ENCODE peak calls at places on chromosomes 4 and X, in four cellular contexts. V, W, N and U are unnamed samples.
A peak's percentile ranks its signal among the peaks of the same experiment; 100 is the strongest.

GRCh38 chr4:85787133-85787532 is 312.2 kb downstream of the ARHGAP24 start:
- DNase-seq in V (no peak), W (no peak), N (no peak), U (peak; percentile 59)

GRCh38 chr4:40626183-40626990 is 3.3 kb downstream of the RBM47 start:
- DNase-seq in V (no peak), W (no peak), N (no peak), U (no peak)

GRCh38 chrX:10828640-10829039 is 208.3 kb upstream of the MID1 start:
- DNase-seq in V (no peak), W (no peak), N (no peak), U (no peak)

GRCh38 chrX:110741213-110741796 is 54.3 kb downstream of the CHRDL1 start:
- DNase-seq in V (no peak), W (no peak), N (no peak), U (no peak)

GRCh38 chr4:82519072-82519471 is 42.7 kb downstream of the TMEM150C start:
- DNase-seq in V (no peak), W (no peak), N (no peak), U (no peak)

GRCh38 chrX:150581093-150581775 is 12.8 kb downstream of the MTM1 start:
- DNase-seq in V (no peak), W (no peak), N (no peak), U (peak; percentile 49)

GRCh38 chr4:113682730-113683129 is 78.8 kb downstream of the CAMK2D start:
- DNase-seq in V (no peak), W (no peak), N (no peak), U (peak; percentile 21)

GRCh38 chr4:180960758-180961401 is 1282.3 kb upstream of the TENM3 start:
- DNase-seq in V (no peak), W (no peak), N (no peak), U (no peak)

GRCh38 chr4:140019619-140020367 is 134.2 kb downstream of the MAML3 start:
- DNase-seq in V (no peak), W (no peak), N (no peak), U (no peak)

GRCh38 chrX:31931225-31931624 is 859.4 kb upstream of the FTHL17 start:
- DNase-seq in V (no peak), W (no peak), N (no peak), U (no peak)

GRCh38 chr4:10158355-10158942 is 41.9 kb upstream of the WDR1 start:
- DNase-seq in V (no peak), W (no peak), N (peak; percentile 35), U (no peak)

GRCh38 chrX:141760761-141761160 is 62.2 kb upstream of the SPANXD start:
- DNase-seq in V (no peak), W (no peak), N (no peak), U (no peak)

GRCh38 chr4:151012836-151013235 is 2.2 kb downstream of the LRBA start:
- DNase-seq in V (no peak), W (no peak), N (no peak), U (no peak)

GRCh38 chr4:14695411-14695810 is 306.9 kb upstream of the CPEB2 start:
- DNase-seq in V (no peak), W (no peak), N (no peak), U (no peak)

GRCh38 chr4:16123356-16124084 is 39.7 kb upstream of the PROM1 start:
- DNase-seq in V (no peak), W (no peak), N (peak; percentile 80), U (no peak)

GRCh38 chrX:151871244-151871643 is 41.4 kb upstream of the MAGEA4 start:
- DNase-seq in V (no peak), W (no peak), N (no peak), U (peak; percentile 81)

GRCh38 chrX:66635360-66635759 is 3.5 kb downstream of the EDA2R start:
- DNase-seq in V (no peak), W (no peak), N (no peak), U (peak; percentile 68)

GRCh38 chr4:118762753-118763477 is 73.0 kb downstream of the SEC24D start:
- DNase-seq in V (no peak), W (no peak), N (no peak), U (peak; percentile 59)

GRCh38 chrX:28719620-28720019 is 132.4 kb downstream of the IL1RAPL1 start:
- DNase-seq in V (no peak), W (no peak), N (no peak), U (no peak)

GRCh38 chr4:71133491-71133890 is 140.0 kb downstream of the DCK start:
- DNase-seq in V (no peak), W (no peak), N (no peak), U (no peak)

GRCh38 chrX:43003204-43003565 is 225.2 kb upstream of the PPP1R2C start:
- DNase-seq in V (no peak), W (no peak), N (no peak), U (no peak)

GRCh38 chr4:106347167-106347566 is 21.4 kb downstream of the GIMD1 start:
- DNase-seq in V (no peak), W (no peak), N (no peak), U (no peak)

GRCh38 chr4:145694929-145695328 is 15.0 kb downstream of the C4orf51 start:
- DNase-seq in V (no peak), W (no peak), N (no peak), U (no peak)

GRCh38 chr4:110164251-110164650 is 34.2 kb downstream of the ELOVL6 start:
- DNase-seq in V (no peak), W (no peak), N (no peak), U (no peak)

GRCh38 chr4:21304061-21304541 is 603.8 kb downstream of the PACRGL start:
- DNase-seq in V (no peak), W (no peak), N (no peak), U (no peak)

GRCh38 chr4:169810325-169811323 is 52.9 kb upstream of the HPF1 start:
- DNase-seq in V (no peak), W (no peak), N (no peak), U (no peak)

GRCh38 chr4:3533421-3533820 is 1.2 kb upstream of the LRPAP1 start:
- DNase-seq in V (no peak), W (no peak), N (no peak), U (no peak)

GRCh38 chrX:140141444-140142029 is 176.2 kb upstream of the CXorf66 start:
- DNase-seq in V (no peak), W (no peak), N (no peak), U (no peak)

GRCh38 chrX:68843992-68844391 is 15.2 kb downstream of the EFNB1 start:
- DNase-seq in V (no peak), W (no peak), N (no peak), U (no peak)

GRCh38 chr4:79331126-79331876 is 5.4 kb upstream of the NAA11 start:
- DNase-seq in V (no peak), W (no peak), N (no peak), U (no peak)

GRCh38 chr4:1194028-1194900 is 21.9 kb upstream of the SPON2 start:
- DNase-seq in V (peak; percentile 87), W (peak; percentile 82), N (peak; percentile 20), U (no peak)

GRCh38 chrX:139930923-139931645 is 1.8 kb downstream of the ATP11C start:
- DNase-seq in V (no peak), W (peak; percentile 8), N (no peak), U (no peak)

DNA sequence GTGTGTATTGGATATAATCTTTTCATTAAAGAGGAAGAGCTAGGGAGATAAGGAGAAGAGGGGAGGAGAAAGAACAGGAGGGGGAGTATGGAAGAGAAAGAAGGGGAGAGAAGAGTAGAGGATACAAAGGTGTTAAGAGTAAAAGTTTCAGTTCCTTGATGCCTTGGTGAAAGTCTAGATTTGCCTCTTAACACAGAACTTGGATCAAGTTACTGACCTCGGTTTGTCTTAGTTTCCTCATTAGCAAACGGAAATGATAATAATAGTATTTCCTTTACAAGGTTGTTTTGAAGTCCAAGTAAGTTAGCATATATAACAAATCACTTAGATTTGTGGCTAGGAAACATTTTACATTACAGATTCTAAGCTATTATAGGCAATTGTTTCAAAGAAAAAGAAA is 287.1 kb downstream of the PPARGC1A start:
- DNase-seq in V (no peak), W (no peak), N (no peak), U (no peak)
- H3K4me3 ChIP-seq in V (no peak overlapping the region), W (no peak overlapping the region), N (no peak overlapping the region), U (no peak overlapping the region)

GRCh38 chr4:157204634-157205244 is 15.8 kb upstream of the GRIA2 start:
- DNase-seq in V (no peak), W (peak; percentile 24), N (no peak), U (no peak)
- TF ChIP-seq CTCF in V (no peak), W (peak; percentile 53), N (no peak), U (peak; percentile 58)

DNA sequence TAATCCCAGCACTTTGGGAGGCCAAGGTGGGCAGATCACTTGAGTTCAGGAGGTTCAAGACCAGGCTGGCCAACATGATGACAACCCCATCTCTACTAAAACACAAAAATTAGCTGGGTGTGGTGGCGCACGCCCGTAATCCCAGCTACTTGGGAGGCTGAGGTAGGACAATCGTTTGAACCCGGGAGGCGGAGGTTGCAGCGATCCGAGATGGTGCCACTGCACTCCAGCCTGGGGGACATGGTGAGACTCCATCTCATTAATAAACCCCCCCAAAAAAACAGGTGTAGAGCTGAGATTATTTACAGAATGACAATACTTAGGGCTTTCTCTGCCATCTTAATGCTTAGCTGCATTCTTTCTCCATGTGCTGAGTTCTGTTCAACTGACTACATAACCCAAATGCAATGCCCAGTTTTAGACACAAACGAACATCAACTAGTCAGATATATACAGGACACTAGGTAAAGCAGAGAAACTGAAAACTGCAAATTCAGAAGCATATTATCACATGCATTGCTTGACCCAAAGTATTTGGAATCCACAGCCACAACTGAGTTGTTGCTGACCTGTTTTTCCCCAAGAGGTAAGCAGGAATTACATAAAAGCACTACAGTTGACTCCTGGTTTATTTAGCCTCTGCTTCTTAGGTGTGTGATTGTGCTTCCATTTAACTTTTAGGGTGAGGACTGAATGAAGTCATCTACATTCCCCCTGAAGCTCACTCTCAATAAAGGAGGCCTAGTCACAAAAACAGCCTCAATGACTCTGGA is 12.1 kb downstream of the RBMX start:
- DNase-seq in V (no peak), W (no peak), N (no peak), U (no peak)
- H3K36me3 ChIP-seq in V (no peaks in the 10 kb centered on the region), W (peaks cover 77% of the 10 kb centered on the region), N (no peaks in the 10 kb centered on the region), U (no peaks in the 10 kb centered on the region)

DNA sequence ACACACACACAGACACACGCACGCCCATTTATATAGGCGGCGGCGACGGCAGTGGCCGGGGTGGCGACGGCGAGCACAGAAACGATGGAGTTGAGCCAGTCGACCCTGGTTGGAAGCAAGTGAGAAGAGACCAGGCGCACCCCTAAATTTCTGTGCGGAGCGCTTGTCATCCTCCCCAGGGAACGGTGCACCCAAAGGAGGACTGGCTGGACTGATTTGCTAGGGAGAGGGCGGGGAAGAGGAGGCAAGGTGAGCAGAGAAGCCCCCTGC is 296 bp downstream of the NHS start:
- DNase-seq in V (no peak), W (no peak), N (no peak), U (no peak)
- H3K4me3 ChIP-seq in V (peak overlapping the region; percentile 26), W (peak overlapping the region; percentile 59), N (peak overlapping the region; percentile 62), U (peak overlapping the region; percentile 74)

GRCh38 chr4:6391186-6391851 is 81.1 kb downstream of the PPP2R2C start:
- DNase-seq in V (peak; percentile 36), W (no peak), N (no peak), U (no peak)

GRCh38 chr4:6387946-6388345 is 84.5 kb downstream of the PPP2R2C start:
- DNase-seq in V (no peak), W (no peak), N (no peak), U (no peak)

GRCh38 chr4:6390357-6390756 is 82.1 kb downstream of the PPP2R2C start:
- DNase-seq in V (peak; percentile 77), W (peak; percentile 51), N (no peak), U (no peak)

GRCh38 chr4:6389426-6389825 is 83.0 kb downstream of the PPP2R2C start:
- DNase-seq in V (no peak), W (no peak), N (no peak), U (no peak)

GRCh38 chr4:6388713-6389112 is 83.7 kb downstream of the PPP2R2C start:
- DNase-seq in V (no peak), W (no peak), N (no peak), U (no peak)
- TF ChIP-seq CTCF in V (no peak), W (no peak), N (no peak), U (no peak)

GRCh38 chrX:349196-349595 is 30.6 kb upstream of the GTPBP6 start:
- DNase-seq in V (peak; percentile 54), W (no peak), N (no peak), U (no peak)
- H3K36me3 ChIP-seq in V (peaks cover 4% of the 10 kb centered on the region), W (peaks cover 23% of the 10 kb centered on the region), N (no peaks in the 10 kb centered on the region), U (no peaks in the 10 kb centered on the region)